ENCODE peak calls at places on chromosomes 4 and X, in six cellular contexts. T, F, R, X, J and S are unnamed samples.

GRCh38 chr4:185640809-185641675 is 105.7 kb upstream of the PDLIM3 start:
- DNase-seq in X (no peak), T (peak), J (peak), F (no peak), R (no peak), S (no peak)

GRCh38 chr4:102350634-102351033 is 5.4 kb upstream of the SLC39A8 start:
- DNase-seq in R (no peak), T (no peak), X (no peak), F (no peak), J (no peak), S (no peak)

GRCh38 chr4:77600521-77601451 is 4.8 kb upstream of the CXCL13 start:
- DNase-seq in R (peak), T (peak), F (no peak), X (peak), J (peak), S (no peak)

GRCh38 chr4:152771736-152772533 is 7.6 kb downstream of the TIGD4 start:
- DNase-seq in T (no peak), X (no peak), F (no peak), R (no peak), J (no peak), S (no peak)

GRCh38 chr4:140718240-140718639 is 37.9 kb downstream of the TBC1D9 start:
- DNase-seq in F (no peak), J (peak), R (no peak), T (peak), X (no peak), S (no peak)

GRCh38 chr4:175998782-175999181 is 66.9 kb upstream of the WDR17 start:
- DNase-seq in X (no peak), T (peak), J (no peak), R (no peak), F (no peak), S (no peak)

GRCh38 chrX:118772051-118772450 is 44.6 kb downstream of the IL13RA1 start:
- DNase-seq in R (no peak), F (no peak), J (no peak), X (no peak), T (no peak), S (no peak)

GRCh38 chr4:156377036-156377700 is 423.5 kb upstream of the CTSO start:
- DNase-seq in J (peak), X (no peak), R (no peak), F (no peak), T (no peak), S (no peak)

GRCh38 chr4:69239777-69240176 is 25.2 kb upstream of the UGT2B11 start:
- DNase-seq in X (no peak), T (peak), R (no peak), F (no peak), J (no peak), S (no peak)

GRCh38 chr4:85543832-85544231 is 68.9 kb downstream of the ARHGAP24 start:
- DNase-seq in J (peak), R (no peak), X (no peak), T (no peak), F (no peak), S (no peak)

GRCh38 chr4:26330186-26330787 is 9.5 kb downstream of the RBPJ start:
- DNase-seq in X (no peak), J (peak), F (no peak), T (peak), R (no peak), S (no peak)

GRCh38 chrX:107776649-107777535 is 641 bp upstream of the NCBP2L start:
- DNase-seq in J (peak), F (peak), T (peak), R (peak), X (peak), S (peak)

GRCh38 chrX:41491267-41492004 is 44.3 kb downstream of the NYX start:
- DNase-seq in R (no peak), J (peak), T (peak), X (peak), F (no peak), S (no peak)

GRCh38 chr4:57023104-57023503 is 44.4 kb downstream of the POLR2B start:
- DNase-seq in F (no peak), T (no peak), J (peak), X (no peak), R (no peak), S (no peak)

GRCh38 chrX:138492371-138492770 is 219.1 kb downstream of the FGF13 start:
- DNase-seq in R (no peak), F (no peak), X (no peak), T (no peak), J (no peak), S (no peak)

GRCh38 chrX:110153900-110154299 is 151.0 kb downstream of the TMEM164 start:
- DNase-seq in R (no peak), J (no peak), F (no peak), X (no peak), T (no peak), S (no peak)

GRCh38 chrX:42684062-42684461 is 93.9 kb downstream of the PPP1R2C start:
- DNase-seq in F (no peak), X (no peak), R (no peak), T (no peak), J (no peak), S (no peak)

GRCh38 chr4:75830906-75831305 is 71.3 kb downstream of the PPEF2 start:
- DNase-seq in T (no peak), R (no peak), X (no peak), J (no peak), F (no peak), S (no peak)

GRCh38 chr4:153541426-153542096 is 75.4 kb downstream of the TMEM131L start:
- DNase-seq in F (no peak), T (no peak), J (peak), R (no peak), X (no peak), S (no peak)

GRCh38 chrX:16239211-16239610 is 71.9 kb downstream of the MAGEB17 start:
- DNase-seq in J (peak), X (no peak), T (peak), F (no peak), R (no peak), S (no peak)

GRCh38 chrX:129934461-129934860 is 28.5 kb downstream of the UTP14A start:
- DNase-seq in R (no peak), X (no peak), F (no peak), T (no peak), J (no peak), S (no peak)

GRCh38 chrX:9878141-9878875 is 88.8 kb upstream of the CLDN34 start:
- DNase-seq in F (no peak), T (no peak), X (no peak), J (no peak), R (no peak), S (no peak)

GRCh38 chr4:187451776-187452175 is 543.8 kb upstream of the ZFP42 start:
- DNase-seq in F (no peak), X (no peak), T (no peak), R (no peak), J (no peak), S (no peak)

GRCh38 chrX:46268429-46268828 is 276.8 kb downstream of the ZNF674 start:
- DNase-seq in J (no peak), F (no peak), T (peak), R (no peak), X (no peak), S (no peak)